ENCODE peak calls at places on chromosomes 1 and 21, in seven cellular contexts. X, P, U, B, M, Q and A are unnamed samples.

GRCh38 chr1:166391677-166392076 is 224.9 kb upstream of the FAM78B start:
- DNase-seq in X (no peak), P (no peak), U (no peak), B (no peak), M (no peak), Q (peak), A (no peak)

GRCh38 chr1:16181887-16182719 is 26.2 kb upstream of the EPHA2 start:
- DNase-seq in X (peak), P (no peak), U (peak), B (peak), M (no peak), Q (peak), A (peak)

GRCh38 chr1:183185941-183186490 is at the start of gene LAMC2:
- DNase-seq in X (no peak), P (peak), U (peak), B (no peak), M (peak), Q (no peak), A (no peak)

GRCh38 chr1:213977486-213977842 is 10.3 kb upstream of the PROX1 start:
- DNase-seq in X (no peak), P (no peak), U (no peak), B (no peak), M (no peak), Q (no peak), A (no peak)

GRCh38 chr1:16302709-16303627 is 49.3 kb downstream of the FBXO42 start:
- DNase-seq in X (no peak), P (no peak), U (no peak), B (no peak), M (no peak), Q (no peak), A (no peak)

GRCh38 chr1:224564491-224565084 is 51.5 kb upstream of the CNIH3 start:
- DNase-seq in X (no peak), P (no peak), U (no peak), B (no peak), M (no peak), Q (no peak), A (no peak)

GRCh38 chr1:235468970-235469369 is 35.3 kb downstream of the B3GALNT2 start:
- DNase-seq in X (peak), P (no peak), U (no peak), B (peak), M (no peak), Q (peak), A (no peak)

GRCh38 chr1:109075531-109076490 is at the start of gene TAF13:
- DNase-seq in X (peak), P (peak), U (peak), B (peak), M (peak), Q (peak), A (peak)

GRCh38 chr1:202671388-202671787 is 38.9 kb downstream of the SYT2 start:
- DNase-seq in X (no peak), P (no peak), U (peak), B (peak), M (no peak), Q (peak), A (peak)

GRCh38 chr1:109399326-109399957 is 1.7 kb upstream of the SORT1 start:
- DNase-seq in X (peak), P (peak), U (no peak), B (peak), M (no peak), Q (peak), A (no peak)

GRCh38 chr1:168774241-168774640 is 45.2 kb upstream of the DPT start:
- DNase-seq in X (no peak), P (no peak), U (no peak), B (no peak), M (no peak), Q (no peak), A (peak)

GRCh38 chr1:58597076-58597475 is 20.0 kb upstream of the TACSTD2 start:
- DNase-seq in X (peak), P (no peak), U (no peak), B (no peak), M (no peak), Q (no peak), A (no peak)

GRCh38 chr1:154521695-154522094 is 19.5 kb upstream of the SHE start:
- DNase-seq in X (no peak), P (no peak), U (no peak), B (no peak), M (no peak), Q (no peak), A (no peak)

GRCh38 chr1:107153033-107153432 is 12.2 kb downstream of the NTNG1 start:
- DNase-seq in X (no peak), P (no peak), U (no peak), B (no peak), M (no peak), Q (no peak), A (no peak)

GRCh38 chr21:42414928-42415769 is 11.4 kb downstream of the UBASH3A start:
- DNase-seq in X (no peak), P (no peak), U (peak), B (peak), M (peak), Q (peak), A (peak)

GRCh38 chr1:70034403-70034802 is 171.0 kb downstream of the LRRC40 start:
- DNase-seq in X (peak), P (peak), U (no peak), B (peak), M (no peak), Q (peak), A (peak)

GRCh38 chr1:181013144-181013543 is 9.5 kb downstream of the STX6 start:
- DNase-seq in X (no peak), P (no peak), U (no peak), B (no peak), M (no peak), Q (no peak), A (no peak)

GRCh38 chr1:226937940-226938725 is 2.0 kb upstream of the COQ8A start:
- DNase-seq in X (no peak), P (no peak), U (no peak), B (no peak), M (no peak), Q (no peak), A (no peak)

GRCh38 chr1:11752359-11753208 is 9.4 kb upstream of the C1orf167 start:
- DNase-seq in X (no peak), P (no peak), U (no peak), B (peak), M (no peak), Q (no peak), A (no peak)

GRCh38 chr1:14949836-14950674 is 203.5 kb upstream of the TMEM51 start:
- DNase-seq in X (no peak), P (no peak), U (no peak), B (no peak), M (no peak), Q (no peak), A (no peak)

GRCh38 chr1:38662141-38662540 is 197.4 kb downstream of the RRAGC start:
- DNase-seq in X (no peak), P (no peak), U (no peak), B (no peak), M (no peak), Q (no peak), A (no peak)

GRCh38 chr1:41626616-41627375 is 142.3 kb upstream of the EDN2 start:
- DNase-seq in X (peak), P (no peak), U (no peak), B (peak), M (peak), Q (peak), A (peak)

GRCh38 chr1:31926846-31927660 is 11.1 kb downstream of the PTP4A2 start:
- DNase-seq in X (no peak), P (no peak), U (no peak), B (no peak), M (no peak), Q (no peak), A (no peak)

GRCh38 chr1:3684031-3684430 is 31.7 kb downstream of the TP73 start:
- DNase-seq in X (peak), P (no peak), U (peak), B (peak), M (peak), Q (peak), A (no peak)

GRCh38 chr1:156359973-156360372 is 9.0 kb upstream of the RHBG start:
- DNase-seq in X (peak), P (no peak), U (no peak), B (peak), M (no peak), Q (peak), A (peak)

GRCh38 chr1:192544983-192545393 is 30.6 kb upstream of the RGS1 start:
- DNase-seq in X (peak), P (no peak), U (no peak), B (peak), M (no peak), Q (peak), A (no peak)